ENCODE peak calls at places on chromosomes 2 and 18, in ten cellular contexts. One of them, this sample, is unnamed.

GRCh38 chr2:232210306-232210705 is 168.2 kb upstream of the ALPP start:
- DNase-seq in body of pancreas: no peak
- DNase-seq in GM12864: no peak
- DNase-seq in stimulated activated CD4-positive, alpha-beta T cell treated with anti-CD3 and anti-CD28 coated beads, Interleukin-4, amount 100 ng/mL, for 24 hours: no peak
- DNase-seq in islet precursor cell: no peak
- DNase-seq in progenitor cell of endocrine pancreas: no peak
- DNase-seq in right atrium auricular region: no peak
- DNase-seq in NCI-H1417: no peak
- DNase-seq in NCI-H748 treated with DMSO at 0.1 percent for 48 hours: no peak
- DNase-seq in AG08396: no peak
- DNase-seq in this sample: no peak

GRCh38 chr2:84022810-84023431 is 436.2 kb downstream of the SUCLG1 start:
- DNase-seq in GM12864: peak
- DNase-seq in stimulated activated CD4-positive, alpha-beta T cell treated with anti-CD3 and anti-CD28 coated beads, Interleukin-4, amount 100 ng/mL, for 24 hours: peak
- DNase-seq in progenitor cell of endocrine pancreas: peak
- DNase-seq in NCI-H748 treated with DMSO at 0.1 percent for 48 hours: peak
- DNase-seq in islet precursor cell: no peak
- DNase-seq in right atrium auricular region: no peak
- DNase-seq in NCI-H1417: peak
- DNase-seq in AG08396: peak
- DNase-seq in body of pancreas: peak
- DNase-seq in this sample: peak

GRCh38 chr2:238484522-238485452 is 58.1 kb downstream of the ASB1 start:
- DNase-seq in stimulated activated CD4-positive, alpha-beta T cell treated with anti-CD3 and anti-CD28 coated beads, Interleukin-4, amount 100 ng/mL, for 24 hours: no peak
- DNase-seq in NCI-H1417: no peak
- DNase-seq in NCI-H748 treated with DMSO at 0.1 percent for 48 hours: no peak
- DNase-seq in islet precursor cell: no peak
- DNase-seq in progenitor cell of endocrine pancreas: no peak
- DNase-seq in right atrium auricular region: no peak
- DNase-seq in AG08396: no peak
- DNase-seq in GM12864: no peak
- DNase-seq in body of pancreas: no peak
- DNase-seq in this sample: no peak

GRCh38 chr18:48300463-48300961 is 108.7 kb downstream of the ZBTB7C start:
- DNase-seq in body of pancreas: no peak
- DNase-seq in NCI-H1417: peak
- DNase-seq in right atrium auricular region: no peak
- DNase-seq in stimulated activated CD4-positive, alpha-beta T cell treated with anti-CD3 and anti-CD28 coated beads, Interleukin-4, amount 100 ng/mL, for 24 hours: no peak
- DNase-seq in NCI-H748 treated with DMSO at 0.1 percent for 48 hours: no peak
- DNase-seq in progenitor cell of endocrine pancreas: no peak
- DNase-seq in islet precursor cell: peak
- DNase-seq in GM12864: no peak
- DNase-seq in AG08396: no peak
- DNase-seq in this sample: no peak

GRCh38 chr2:228847684-228848083 is 423.4 kb downstream of the PID1 start:
- DNase-seq in progenitor cell of endocrine pancreas: no peak
- DNase-seq in body of pancreas: no peak
- DNase-seq in NCI-H748 treated with DMSO at 0.1 percent for 48 hours: no peak
- DNase-seq in right atrium auricular region: no peak
- DNase-seq in GM12864: no peak
- DNase-seq in AG08396: no peak
- DNase-seq in islet precursor cell: no peak
- DNase-seq in NCI-H1417: no peak
- DNase-seq in stimulated activated CD4-positive, alpha-beta T cell treated with anti-CD3 and anti-CD28 coated beads, Interleukin-4, amount 100 ng/mL, for 24 hours: no peak
- DNase-seq in this sample: no peak

GRCh38 chr2:46674451-46674850 is 195.1 kb downstream of the TMEM247 start:
- DNase-seq in GM12864: no peak
- DNase-seq in progenitor cell of endocrine pancreas: no peak
- DNase-seq in AG08396: no peak
- DNase-seq in right atrium auricular region: no peak
- DNase-seq in NCI-H1417: no peak
- DNase-seq in NCI-H748 treated with DMSO at 0.1 percent for 48 hours: no peak
- DNase-seq in islet precursor cell: no peak
- DNase-seq in stimulated activated CD4-positive, alpha-beta T cell treated with anti-CD3 and anti-CD28 coated beads, Interleukin-4, amount 100 ng/mL, for 24 hours: no peak
- DNase-seq in body of pancreas: no peak
- DNase-seq in this sample: no peak

GRCh38 chr2:240619506-240620148 is 5.7 kb upstream of the GPR35 start:
- DNase-seq in stimulated activated CD4-positive, alpha-beta T cell treated with anti-CD3 and anti-CD28 coated beads, Interleukin-4, amount 100 ng/mL, for 24 hours: no peak
- DNase-seq in AG08396: no peak
- DNase-seq in NCI-H1417: no peak
- DNase-seq in body of pancreas: peak
- DNase-seq in progenitor cell of endocrine pancreas: no peak
- DNase-seq in NCI-H748 treated with DMSO at 0.1 percent for 48 hours: no peak
- DNase-seq in GM12864: no peak
- DNase-seq in islet precursor cell: no peak
- DNase-seq in right atrium auricular region: no peak
- DNase-seq in this sample: peak

GRCh38 chr18:53971331-53971730 is 253.1 kb downstream of the MBD2 start:
- DNase-seq in body of pancreas: no peak
- DNase-seq in GM12864: no peak
- DNase-seq in NCI-H748 treated with DMSO at 0.1 percent for 48 hours: no peak
- DNase-seq in NCI-H1417: no peak
- DNase-seq in progenitor cell of endocrine pancreas: no peak
- DNase-seq in right atrium auricular region: no peak
- DNase-seq in AG08396: no peak
- DNase-seq in islet precursor cell: no peak
- DNase-seq in stimulated activated CD4-positive, alpha-beta T cell treated with anti-CD3 and anti-CD28 coated beads, Interleukin-4, amount 100 ng/mL, for 24 hours: no peak
- DNase-seq in this sample: peak

GRCh38 chr18:51666717-51667320 is 469.3 kb upstream of the MEX3C start:
- DNase-seq in stimulated activated CD4-positive, alpha-beta T cell treated with anti-CD3 and anti-CD28 coated beads, Interleukin-4, amount 100 ng/mL, for 24 hours: no peak
- DNase-seq in NCI-H1417: peak
- DNase-seq in AG08396: no peak
- DNase-seq in right atrium auricular region: no peak
- DNase-seq in GM12864: no peak
- DNase-seq in body of pancreas: peak
- DNase-seq in islet precursor cell: no peak
- DNase-seq in progenitor cell of endocrine pancreas: no peak
- DNase-seq in NCI-H748 treated with DMSO at 0.1 percent for 48 hours: peak
- DNase-seq in this sample: no peak

GRCh38 chr2:9032555-9032954 is 29.1 kb upstream of the MBOAT2 start:
- DNase-seq in islet precursor cell: no peak
- DNase-seq in right atrium auricular region: no peak
- DNase-seq in body of pancreas: no peak
- DNase-seq in AG08396: no peak
- DNase-seq in NCI-H748 treated with DMSO at 0.1 percent for 48 hours: no peak
- DNase-seq in NCI-H1417: peak
- DNase-seq in stimulated activated CD4-positive, alpha-beta T cell treated with anti-CD3 and anti-CD28 coated beads, Interleukin-4, amount 100 ng/mL, for 24 hours: no peak
- DNase-seq in GM12864: no peak
- DNase-seq in progenitor cell of endocrine pancreas: no peak
- DNase-seq in this sample: no peak

GRCh38 chr18:76384861-76385680 is 110.0 kb downstream of the ZNF516 start:
- DNase-seq in GM12864: no peak
- DNase-seq in stimulated activated CD4-positive, alpha-beta T cell treated with anti-CD3 and anti-CD28 coated beads, Interleukin-4, amount 100 ng/mL, for 24 hours: no peak
- DNase-seq in right atrium auricular region: no peak
- DNase-seq in NCI-H1417: no peak
- DNase-seq in body of pancreas: no peak
- DNase-seq in AG08396: no peak
- DNase-seq in islet precursor cell: no peak
- DNase-seq in NCI-H748 treated with DMSO at 0.1 percent for 48 hours: no peak
- DNase-seq in progenitor cell of endocrine pancreas: no peak
- DNase-seq in this sample: no peak

GRCh38 chr2:67600472-67600871 is 203.3 kb downstream of the ETAA1 start:
- DNase-seq in body of pancreas: no peak
- DNase-seq in AG08396: no peak
- DNase-seq in right atrium auricular region: no peak
- DNase-seq in islet precursor cell: peak
- DNase-seq in NCI-H1417: no peak
- DNase-seq in GM12864: no peak
- DNase-seq in NCI-H748 treated with DMSO at 0.1 percent for 48 hours: no peak
- DNase-seq in stimulated activated CD4-positive, alpha-beta T cell treated with anti-CD3 and anti-CD28 coated beads, Interleukin-4, amount 100 ng/mL, for 24 hours: no peak
- DNase-seq in progenitor cell of endocrine pancreas: no peak
- DNase-seq in this sample: no peak